ENCODE peak calls at places on chromosomes 7 and 10, in four cellular contexts. One of them, this sample, is unnamed.

GRCh38 chr10:5590816-5591215 is 66.1 kb downstream of the CALML3 start:
- DNase-seq in cardiac muscle cell: no peak
- DNase-seq in AG04450: no peak
- DNase-seq in transverse colon: no peak
- DNase-seq in this sample: no peak

GRCh38 chr7:44288811-44289340 is 36.5 kb downstream of the CAMK2B start:
- DNase-seq in cardiac muscle cell: no peak
- DNase-seq in AG04450: no peak
- DNase-seq in transverse colon: peak
- DNase-seq in this sample: peak

GRCh38 chr7:70893422-70893821 is 238.5 kb upstream of the GALNT17 start:
- DNase-seq in AG04450: no peak
- DNase-seq in transverse colon: no peak
- DNase-seq in cardiac muscle cell: no peak
- DNase-seq in this sample: no peak

GRCh38 chr10:95517536-95518454 is 43.4 kb downstream of the SORBS1 start:
- DNase-seq in AG04450: no peak
- DNase-seq in transverse colon: no peak
- DNase-seq in cardiac muscle cell: peak
- DNase-seq in this sample: no peak

GRCh38 chr7:1901431-1902210 is 231.5 kb downstream of the ELFN1 start:
- DNase-seq in transverse colon: no peak
- DNase-seq in cardiac muscle cell: no peak
- DNase-seq in AG04450: no peak
- DNase-seq in this sample: no peak

GRCh38 chr10:43042503-43043341 is 34.1 kb upstream of the RET start:
- DNase-seq in AG04450: no peak
- DNase-seq in transverse colon: no peak
- DNase-seq in cardiac muscle cell: no peak
- DNase-seq in this sample: peak

GRCh38 chr7:88759956-88760515 is 536 bp downstream of the ZNF804B start:
- DNase-seq in AG04450: no peak
- DNase-seq in transverse colon: no peak
- DNase-seq in cardiac muscle cell: no peak
- DNase-seq in this sample: no peak

GRCh38 chr7:46955526-46955925 is 626.4 kb downstream of the TNS3 start:
- DNase-seq in transverse colon: no peak
- DNase-seq in AG04450: no peak
- DNase-seq in cardiac muscle cell: no peak
- DNase-seq in this sample: no peak

GRCh38 chr7:87424075-87424474 is 51.4 kb downstream of the ABCB4 start:
- DNase-seq in transverse colon: no peak
- DNase-seq in cardiac muscle cell: no peak
- DNase-seq in AG04450: no peak
- DNase-seq in this sample: no peak

GRCh38 chr7:117873056-117873932 is at the start of gene CTTNBP2:
- DNase-seq in AG04450: no peak
- DNase-seq in transverse colon: peak
- DNase-seq in cardiac muscle cell: peak
- DNase-seq in this sample: peak

GRCh38 chr7:120775703-120776265 is 82.2 kb downstream of the TSPAN12 start:
- DNase-seq in transverse colon: no peak
- DNase-seq in cardiac muscle cell: no peak
- DNase-seq in AG04450: no peak
- DNase-seq in this sample: no peak

GRCh38 chr10:1123198-1123597 is 67.0 kb downstream of the WDR37 start:
- DNase-seq in cardiac muscle cell: peak
- DNase-seq in transverse colon: no peak
- DNase-seq in AG04450: no peak
- DNase-seq in this sample: no peak

GRCh38 chr10:91354166-91354565 is 56.0 kb upstream of the HECTD2 start:
- DNase-seq in transverse colon: no peak
- DNase-seq in cardiac muscle cell: no peak
- DNase-seq in AG04450: no peak
- DNase-seq in this sample: no peak

GRCh38 chr7:69962077-69962855 is 364.0 kb downstream of the AUTS2 start:
- DNase-seq in cardiac muscle cell: peak
- DNase-seq in transverse colon: no peak
- DNase-seq in AG04450: no peak
- DNase-seq in this sample: no peak

GRCh38 chr7:1639071-1639470 is 31.0 kb upstream of the ELFN1 start:
- DNase-seq in AG04450: no peak
- DNase-seq in transverse colon: no peak
- DNase-seq in cardiac muscle cell: no peak
- DNase-seq in this sample: no peak

GRCh38 chr7:35908305-35909223 is 107.7 kb downstream of the SEPTIN7 start:
- DNase-seq in cardiac muscle cell: peak
- DNase-seq in transverse colon: no peak
- DNase-seq in AG04450: no peak
- DNase-seq in this sample: peak

GRCh38 chr10:29699621-29700020 is 64.8 kb upstream of the SVIL start:
- DNase-seq in AG04450: no peak
- DNase-seq in cardiac muscle cell: no peak
- DNase-seq in transverse colon: no peak
- DNase-seq in this sample: no peak

GRCh38 chr7:97155897-97156418 is 38.5 kb downstream of the SDHAF3 start:
- DNase-seq in transverse colon: no peak
- DNase-seq in cardiac muscle cell: no peak
- DNase-seq in AG04450: no peak
- DNase-seq in this sample: no peak

GRCh38 chr10:20746856-20747255 is 150.3 kb downstream of the NEBL start:
- DNase-seq in AG04450: no peak
- DNase-seq in transverse colon: no peak
- DNase-seq in cardiac muscle cell: no peak
- DNase-seq in this sample: no peak

GRCh38 chr10:81179805-81180452 is 642.2 kb downstream of the SH2D4B start:
- DNase-seq in AG04450: no peak
- DNase-seq in transverse colon: peak
- DNase-seq in cardiac muscle cell: no peak
- DNase-seq in this sample: no peak

GRCh38 chr7:1099637-1100036 is 11.7 kb downstream of the GPER1 start:
- DNase-seq in cardiac muscle cell: no peak
- DNase-seq in transverse colon: no peak
- DNase-seq in AG04450: no peak
- DNase-seq in this sample: no peak

GRCh38 chr10:5538446-5538845 is 13.7 kb downstream of the CALML3 start:
- DNase-seq in transverse colon: peak
- DNase-seq in AG04450: no peak
- DNase-seq in cardiac muscle cell: peak
- DNase-seq in this sample: no peak

GRCh38 chr10:93790454-93790853 is 32.7 kb downstream of the LGI1 start:
- DNase-seq in cardiac muscle cell: no peak
- DNase-seq in AG04450: no peak
- DNase-seq in transverse colon: no peak
- DNase-seq in this sample: no peak

GRCh38 chr7:116208919-116209318 is 1.4 kb upstream of the TES start:
- DNase-seq in cardiac muscle cell: no peak
- DNase-seq in transverse colon: no peak
- DNase-seq in AG04450: no peak
- DNase-seq in this sample: no peak

GRCh38 chr7:116211006-116211912 is 920 bp downstream of the TES start:
- DNase-seq in AG04450: no peak
- DNase-seq in cardiac muscle cell: peak
- DNase-seq in transverse colon: peak
- DNase-seq in this sample: no peak

GRCh38 chr7:116209561-116210070 is 723 bp upstream of the TES start:
- DNase-seq in transverse colon: no peak
- DNase-seq in AG04450: no peak
- DNase-seq in cardiac muscle cell: no peak
- DNase-seq in this sample: no peak

GRCh38 chr7:116211913-116212596 is 1.7 kb downstream of the TES start:
- DNase-seq in transverse colon: no peak
- DNase-seq in AG04450: no peak
- DNase-seq in cardiac muscle cell: peak
- DNase-seq in this sample: no peak

GRCh38 chr7:116210345-116211005 is at the start of gene TES:
- DNase-seq in AG04450: no peak
- DNase-seq in cardiac muscle cell: peak
- DNase-seq in transverse colon: peak
- DNase-seq in this sample: peak
- TF ChIP-seq CTCF in AG04450: no peak
- TF ChIP-seq CTCF in cardiac muscle cell: no peak
- TF ChIP-seq CTCF in transverse colon: no peak
- TF ChIP-seq CTCF in this sample: no peak

DNA sequence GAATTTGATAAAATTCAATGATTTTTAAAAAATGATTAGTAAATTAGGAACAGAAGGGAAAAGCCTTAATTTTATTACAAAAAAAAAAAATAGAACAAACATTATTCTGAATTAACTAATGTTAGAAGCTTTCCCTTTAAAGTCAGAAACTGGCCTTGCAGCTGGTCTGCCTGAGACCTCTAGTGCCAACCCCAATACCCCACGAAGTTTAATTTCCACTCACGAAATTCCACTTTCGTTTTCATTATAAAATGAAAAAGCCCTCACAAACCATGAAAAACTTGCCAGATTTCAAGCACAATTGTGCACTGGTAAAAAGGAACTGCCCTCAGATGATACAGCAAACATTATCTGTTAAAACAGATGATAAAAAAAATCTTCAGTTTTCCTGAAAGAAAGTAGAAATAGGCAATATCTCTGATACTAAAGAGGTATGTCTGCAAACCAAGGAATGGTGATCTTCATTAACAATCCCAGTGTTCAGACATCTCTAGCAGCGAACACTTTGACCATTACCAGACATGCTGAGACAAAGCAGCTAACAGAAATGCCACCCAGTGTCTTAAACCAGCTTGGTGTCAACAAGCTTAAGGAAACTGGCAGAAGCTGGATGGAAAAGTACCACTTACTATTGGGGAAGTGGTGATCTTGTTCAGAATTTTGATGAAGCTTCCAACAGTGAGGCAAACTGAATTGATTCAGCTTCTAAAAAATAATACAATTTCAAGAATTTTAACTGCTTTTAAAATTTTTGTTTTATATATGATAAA is 80.2 kb downstream of the PALS2 start:
- DNase-seq in transverse colon: no peak
- DNase-seq in cardiac muscle cell: no peak
- DNase-seq in AG04450: no peak
- DNase-seq in this sample: no peak
- H3K27ac ChIP-seq in transverse colon: no peak
- H3K27ac ChIP-seq in cardiac muscle cell: no peak
- H3K27ac ChIP-seq in AG04450: no peak
- H3K27ac ChIP-seq in this sample: no peak

GRCh38 chr10:100100651-100101525 is 19.2 kb upstream of the CPN1 start:
- DNase-seq in cardiac muscle cell: peak
- DNase-seq in transverse colon: no peak
- DNase-seq in AG04450: peak
- DNase-seq in this sample: no peak
- TF ChIP-seq CTCF in cardiac muscle cell: peak
- TF ChIP-seq CTCF in transverse colon: no peak
- TF ChIP-seq CTCF in AG04450: peak
- TF ChIP-seq CTCF in this sample: no peak

GRCh38 chr10:13087601-13087985 is 12.4 kb upstream of the OPTN start:
- DNase-seq in cardiac muscle cell: no peak
- DNase-seq in transverse colon: no peak
- DNase-seq in AG04450: no peak
- DNase-seq in this sample: no peak
- H3K27ac ChIP-seq in cardiac muscle cell: no peak
- H3K27ac ChIP-seq in transverse colon: no peak
- H3K27ac ChIP-seq in AG04450: peak
- H3K27ac ChIP-seq in this sample: no peak

GRCh38 chr7:55524558-55525310 is 47.6 kb downstream of the VOPP1 start:
- DNase-seq in cardiac muscle cell: no peak
- DNase-seq in transverse colon: no peak
- DNase-seq in AG04450: no peak
- DNase-seq in this sample: no peak
- TF ChIP-seq CTCF in cardiac muscle cell: no peak
- TF ChIP-seq CTCF in transverse colon: no peak
- TF ChIP-seq CTCF in AG04450: no peak
- TF ChIP-seq CTCF in this sample: no peak